ENCODE peak calls at places on chromosomes 7 and 10, in ten cellular contexts. P, G, W, Z, T, M, K, A, D and L are unnamed samples.

GRCh38 chr7:21030237-21030636 is 243.6 kb upstream of the SP8 start:
- DNase-seq in A (no peak), W (no peak), K (no peak), M (no peak), Z (no peak), T (no peak), P (no peak), D (no peak), G (no peak), L (no peak)

GRCh38 chr10:72331575-72332422 is 22.9 kb downstream of the DNAJB12 start:
- DNase-seq in M (peak), A (peak), P (peak), G (peak), Z (peak), D (peak), K (peak), W (peak), T (peak), L (peak)

GRCh38 chr7:47591655-47592572 is 10.0 kb upstream of the TNS3 start:
- DNase-seq in Z (no peak), D (no peak), G (peak), T (no peak), K (no peak), W (no peak), A (no peak), P (no peak), M (peak), L (no peak)

GRCh38 chr10:112429147-112429546 is 17.6 kb downstream of the ZDHHC6 start:
- DNase-seq in M (no peak), P (no peak), G (no peak), T (no peak), K (no peak), Z (no peak), W (no peak), D (no peak), A (no peak), L (no peak)

GRCh38 chr10:121596668-121597503 is 1.4 kb downstream of the FGFR2 start:
- DNase-seq in W (no peak), Z (no peak), D (peak), G (no peak), P (peak), K (no peak), T (no peak), A (peak), M (peak), L (no peak)

GRCh38 chr7:74542558-74543117 is 88.9 kb downstream of the GTF2IRD1 start:
- DNase-seq in G (peak), P (no peak), Z (no peak), K (no peak), A (peak), M (no peak), D (no peak), T (no peak), W (no peak), L (peak)

GRCh38 chr10:97895915-97896314 is 46.3 kb downstream of the GOLGA7B start:
- DNase-seq in Z (peak), W (no peak), M (no peak), P (no peak), T (no peak), K (no peak), A (no peak), D (no peak), G (no peak), L (no peak)

GRCh38 chr7:133771778-133772421 is 355.2 kb upstream of the LRGUK start:
- DNase-seq in M (no peak), G (no peak), Z (no peak), K (no peak), W (no peak), P (no peak), T (no peak), D (no peak), A (no peak), L (no peak)

GRCh38 chr7:34550996-34551395 is 107.0 kb upstream of the NPSR1 start:
- DNase-seq in M (no peak), W (no peak), G (no peak), A (no peak), P (no peak), Z (no peak), T (no peak), D (no peak), K (no peak), L (no peak)

GRCh38 chr10:128976886-128977285 is 490.2 kb upstream of the MGMT start:
- DNase-seq in M (no peak), K (no peak), D (no peak), A (no peak), W (no peak), P (no peak), G (no peak), Z (peak), T (no peak), L (no peak)

GRCh38 chr7:116525913-116526857 is 1.3 kb downstream of the CAV1 start:
- DNase-seq in W (peak), Z (peak), M (peak), D (peak), K (no peak), A (peak), P (peak), G (peak), T (peak), L (peak)
- TF ChIP-seq POLR2A in W (no peak), Z (peak), M (no peak), D (no peak), K (peak), A (no peak), P (no peak), G (peak), T (peak), L (no peak)

GRCh38 chr7:100546868-100547800 is 8.1 kb downstream of the AGFG2 start:
- DNase-seq in A (no peak), T (no peak), M (peak), K (no peak), D (no peak), P (no peak), G (no peak), W (no peak), Z (no peak), L (no peak)

GRCh38 chr7:100544949-100545635 is 6.1 kb downstream of the AGFG2 start:
- DNase-seq in D (no peak), K (no peak), T (no peak), P (no peak), W (no peak), A (no peak), M (no peak), Z (no peak), G (no peak), L (no peak)

GRCh38 chr7:100546129-100546867 is 7.3 kb downstream of the AGFG2 start:
- DNase-seq in T (no peak), A (no peak), M (peak), K (no peak), W (no peak), D (no peak), G (no peak), Z (no peak), P (no peak), L (no peak)

GRCh38 chr7:100544386-100544785 is 5.4 kb downstream of the AGFG2 start:
- DNase-seq in A (no peak), T (no peak), M (no peak), P (no peak), D (no peak), K (no peak), W (no peak), Z (no peak), G (no peak), L (no peak)

DNA sequence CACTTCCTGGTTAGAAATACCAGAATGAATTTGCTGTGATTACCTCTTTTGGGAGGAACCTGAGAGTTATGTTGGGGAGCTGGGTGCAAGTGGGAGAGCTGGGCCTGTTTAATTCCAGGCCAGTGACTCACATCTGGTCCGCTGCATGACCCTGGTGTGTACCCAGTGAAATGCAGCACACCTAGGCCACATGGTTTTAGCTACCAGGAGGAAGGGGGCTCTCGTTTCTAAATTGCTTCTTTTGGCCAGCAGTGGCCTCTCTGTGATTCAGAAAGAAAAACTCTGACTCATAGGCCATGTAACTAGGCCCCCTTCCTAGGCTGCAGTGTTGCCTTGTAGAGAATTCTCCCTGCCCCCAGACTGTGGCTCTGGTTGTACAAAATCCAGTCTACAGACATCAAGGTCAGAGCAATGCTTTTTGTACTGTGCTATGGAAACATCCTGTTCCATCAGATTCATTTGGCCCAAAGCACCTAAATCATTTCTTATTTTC is 6.7 kb downstream of the AGFG2 start:
- DNase-seq in W (peak), T (peak), A (peak), K (peak), P (peak), M (peak), Z (no peak), D (peak), G (no peak), L (peak)
- TF ChIP-seq POLR2A in W (no peak), T (no peak), A (no peak), K (no peak), P (peak), M (no peak), Z (no peak), D (no peak), G (no peak), L (no peak)

DNA sequence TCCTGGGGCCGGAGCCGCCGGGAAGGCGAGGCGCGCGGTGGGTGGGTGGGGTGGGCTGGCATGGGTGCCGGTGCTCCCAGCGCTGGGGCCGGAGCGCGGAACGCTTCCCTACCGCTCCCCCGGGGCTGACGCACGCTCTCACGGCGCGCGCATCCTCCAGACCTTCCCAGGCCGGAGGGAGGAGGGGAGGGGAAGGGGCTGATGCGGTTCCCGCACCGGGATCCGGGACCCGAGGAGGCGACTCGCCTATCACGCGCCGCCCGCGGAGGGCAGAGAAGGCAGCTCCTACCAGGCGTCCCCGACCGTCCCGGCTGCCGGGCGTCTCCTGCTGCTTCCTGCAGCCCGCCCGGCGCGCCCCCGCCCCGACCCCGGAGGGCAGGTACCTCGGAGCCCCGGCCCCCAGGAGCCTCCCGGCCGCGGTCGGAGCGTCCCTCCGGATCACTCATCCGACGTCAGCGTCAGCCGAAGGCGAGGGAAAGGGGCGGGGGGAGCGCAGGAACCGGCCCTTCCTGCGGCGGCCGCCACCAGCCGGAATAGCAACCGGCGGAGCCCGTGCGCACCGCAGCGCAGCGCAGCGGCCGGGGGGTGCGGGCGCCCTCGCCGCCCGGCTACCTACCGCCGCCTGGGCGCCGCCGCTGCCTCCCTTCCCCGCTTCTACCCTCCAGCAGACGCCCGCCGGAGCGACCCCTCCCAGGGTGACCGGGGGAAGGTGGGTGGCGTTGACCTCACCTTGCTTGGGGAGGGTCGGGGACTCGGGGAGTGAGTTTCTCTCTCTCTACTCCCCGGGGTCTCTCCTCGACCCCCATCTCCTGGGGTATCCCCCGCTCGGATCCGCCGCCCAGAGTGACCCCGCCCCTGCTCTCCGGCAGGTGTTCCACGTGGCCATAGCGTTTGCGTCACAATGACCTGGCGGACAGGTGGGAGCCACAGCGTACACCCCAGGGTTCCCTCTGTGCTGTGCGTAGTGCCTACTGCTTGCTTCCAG is at the start of gene ICA1:
- DNase-seq in M (no peak), D (peak), K (no peak), Z (peak), P (peak), T (peak), G (peak), W (peak), A (peak), L (peak)
- TF ChIP-seq POLR2A in M (no peak), D (no peak), K (no peak), Z (peak), P (peak), T (no peak), G (peak), W (no peak), A (peak), L (peak)

DNA sequence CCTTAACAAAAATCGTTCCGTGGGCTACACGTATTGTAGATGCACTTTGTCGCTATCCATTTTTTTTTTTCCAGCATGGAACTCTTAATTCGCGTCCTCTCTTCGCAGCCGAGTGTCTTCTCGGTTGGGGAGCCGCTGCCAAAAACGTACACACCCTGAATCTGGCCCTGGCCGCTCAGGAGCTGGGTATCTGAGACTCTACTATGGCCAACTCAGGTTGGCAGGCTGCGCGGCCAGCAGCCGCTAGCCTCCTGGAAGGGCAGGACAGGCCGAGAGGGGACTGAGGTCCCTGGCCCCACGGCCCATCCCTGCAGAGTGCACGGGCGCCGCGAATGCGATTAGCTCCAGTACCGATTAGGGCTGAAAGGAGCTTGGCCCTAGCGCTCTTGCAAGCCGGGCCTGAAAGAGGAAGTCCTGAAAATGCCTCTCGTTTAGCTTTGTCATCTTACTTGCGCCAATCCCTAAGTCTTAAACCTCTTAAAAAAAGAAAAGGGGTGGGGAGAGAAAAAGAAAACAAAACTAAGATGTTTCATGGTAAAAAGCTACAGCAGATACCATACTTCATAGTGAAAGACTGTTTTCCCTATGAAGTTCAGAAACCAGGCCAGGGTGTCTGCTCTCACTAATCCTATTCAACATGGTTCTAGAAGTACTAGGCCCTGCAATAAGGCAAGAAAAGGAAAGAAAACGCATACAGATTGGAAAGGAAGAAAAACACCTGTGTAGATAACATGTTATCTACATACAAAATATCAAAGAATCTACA is 113.2 kb upstream of the RHEB start:
- DNase-seq in W (peak), A (peak), G (peak), K (no peak), P (peak), M (peak), T (no peak), D (peak), Z (peak), L (no peak)
- TF ChIP-seq POLR2A in W (no peak), A (peak), G (no peak), K (no peak), P (no peak), M (no peak), T (no peak), D (no peak), Z (peak), L (no peak)

GRCh38 chr7:1537631-1538412 is 7.3 kb downstream of the MAFK start:
- DNase-seq in P (peak), M (peak), Z (peak), W (no peak), K (no peak), A (peak), T (peak), D (peak), G (peak), L (peak)
- TF ChIP-seq POLR2A in P (peak), M (peak), Z (no peak), W (no peak), K (no peak), A (peak), T (no peak), D (no peak), G (peak), L (no peak)

GRCh38 chr7:105112440-105113418 is 98.7 kb downstream of the KMT2E start:
- DNase-seq in W (no peak), P (peak), K (no peak), Z (no peak), G (no peak), T (no peak), M (no peak), A (peak), D (no peak), L (no peak)
- TF ChIP-seq POLR2A in W (no peak), P (no peak), K (no peak), Z (no peak), G (no peak), T (no peak), M (no peak), A (no peak), D (no peak), L (no peak)

DNA sequence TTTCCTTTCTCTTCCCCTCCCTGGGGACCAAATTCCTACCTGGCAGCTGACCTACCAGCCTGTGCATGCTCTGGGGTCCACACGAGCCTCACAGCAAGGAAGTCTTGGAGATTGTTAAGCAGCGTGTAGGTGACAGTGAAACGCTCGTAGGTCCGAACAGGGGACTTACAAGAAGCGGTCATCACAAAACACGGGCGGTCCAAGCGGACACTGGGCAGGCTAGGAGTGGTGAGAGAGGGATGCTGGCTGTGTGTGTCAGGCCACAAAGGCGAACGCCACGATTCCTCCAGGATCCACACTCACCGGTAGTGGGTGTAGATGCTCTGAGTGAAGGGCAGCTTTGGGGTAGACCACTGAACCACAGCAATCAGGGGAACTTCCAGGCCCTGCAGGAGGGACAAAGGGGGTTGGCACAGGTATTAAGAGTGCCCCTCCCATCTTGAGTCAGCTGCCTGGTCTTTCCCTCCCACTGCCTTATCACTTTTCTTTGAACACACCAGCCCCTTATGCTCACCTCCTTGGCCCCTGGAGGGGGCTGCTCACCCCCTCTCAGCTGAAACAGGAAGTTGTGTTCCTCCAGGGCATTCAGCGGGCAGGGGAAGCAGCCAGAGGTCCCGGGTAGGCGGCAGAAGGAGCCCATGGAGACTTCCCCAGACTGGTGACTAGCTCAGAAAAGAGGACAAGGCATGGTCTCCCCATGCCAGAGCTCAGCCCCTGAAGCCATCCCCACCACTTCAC is 2.0 kb downstream of the TRAPPC14 start:
- DNase-seq in T (no peak), W (peak), K (no peak), Z (peak), G (no peak), P (no peak), M (no peak), A (no peak), D (no peak), L (no peak)
- TF ChIP-seq POLR2A in T (no peak), W (no peak), K (no peak), Z (no peak), G (no peak), P (no peak), M (no peak), A (no peak), D (no peak), L (no peak)

GRCh38 chr7:149864751-149865150 is 9.0 kb upstream of the ATP6V0E2 start:
- DNase-seq in W (no peak), T (no peak), A (no peak), P (no peak), Z (no peak), M (no peak), G (no peak), K (no peak), D (no peak), L (no peak)
- TF ChIP-seq POLR2A in W (no peak), T (no peak), A (no peak), P (no peak), Z (no peak), M (no peak), G (no peak), K (no peak), D (no peak), L (no peak)

GRCh38 chr7:30145521-30145920 is 10.7 kb downstream of the MTURN start:
- DNase-seq in K (no peak), G (no peak), W (no peak), M (no peak), D (no peak), P (no peak), A (no peak), Z (no peak), T (no peak), L (no peak)

GRCh38 chr7:30144659-30145321 is 10.0 kb downstream of the MTURN start:
- DNase-seq in A (no peak), K (no peak), W (no peak), D (no peak), T (no peak), M (no peak), G (no peak), Z (no peak), P (no peak), L (no peak)

GRCh38 chr7:30142710-30143109 is 7.9 kb downstream of the MTURN start:
- DNase-seq in Z (no peak), G (no peak), D (no peak), T (peak), K (peak), A (peak), W (no peak), M (no peak), P (no peak), L (no peak)

GRCh38 chr7:30141405-30142045 is 6.7 kb downstream of the MTURN start:
- DNase-seq in W (no peak), P (no peak), Z (no peak), M (no peak), T (no peak), G (no peak), D (no peak), K (no peak), A (no peak), L (no peak)

DNA sequence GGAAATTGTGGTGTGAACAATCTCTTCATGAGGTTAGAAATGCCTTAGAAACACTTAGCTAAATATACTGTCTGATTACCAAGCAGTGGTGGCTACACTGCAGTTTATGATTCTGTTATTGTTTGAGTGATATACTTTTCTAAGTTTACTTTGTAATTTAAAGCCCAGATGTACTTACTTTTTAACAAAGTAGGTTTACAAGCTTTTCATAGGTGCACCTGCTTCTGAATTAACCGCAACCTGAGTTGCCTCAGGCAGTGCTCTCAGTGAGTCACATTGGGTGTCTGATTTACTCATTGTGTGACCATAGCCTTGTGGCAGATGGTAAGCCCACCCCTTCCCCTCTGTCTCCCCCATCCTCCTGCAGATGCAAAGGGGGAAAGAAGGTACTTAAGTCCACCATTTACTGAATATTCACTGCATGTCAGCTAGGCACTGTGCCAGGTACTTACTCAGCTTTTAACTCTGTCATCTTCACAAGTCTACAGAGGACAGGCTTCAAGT is 9.0 kb downstream of the MTURN start:
- DNase-seq in D (no peak), W (no peak), K (no peak), M (no peak), G (no peak), P (no peak), Z (no peak), T (no peak), A (no peak), L (peak)
- TF ChIP-seq POLR2A in D (no peak), W (no peak), K (no peak), M (no peak), G (no peak), P (no peak), Z (no peak), T (no peak), A (no peak), L (no peak)